ENCODE peak calls at places on chromosomes 13 and 19, in nine cellular contexts. W, Y, B, K, M, U, N, O and J are unnamed samples.

GRCh38 chr13:25943081-25943480 is 108.7 kb downstream of the SHISA2 start:
- DNase-seq in M (no peak), B (no peak), W (no peak), U (no peak), N (no peak), K (no peak), Y (no peak), O (no peak), J (no peak)

GRCh38 chr13:74061939-74062595 is 72.1 kb downstream of the KLF12 start:
- DNase-seq in K (no peak), B (peak; percentile 63), N (peak; percentile 50), O (no peak), Y (peak; percentile 18), U (no peak), W (no peak), M (peak; percentile 80), J (peak; percentile 30)

GRCh38 chr13:21020176-21020575 is 41.2 kb downstream of the LATS2 start:
- DNase-seq in N (no peak), M (no peak), B (no peak), K (no peak), Y (no peak), U (no peak), O (no peak), W (no peak), J (no peak)

GRCh38 chr13:104105418-104106355 is 1039.5 kb upstream of the SLC10A2 start:
- DNase-seq in U (no peak), Y (no peak), N (no peak), B (no peak), M (no peak), O (no peak), W (no peak), K (no peak), J (no peak)

GRCh38 chr13:109376936-109377335 is 409.4 kb downstream of the IRS2 start:
- DNase-seq in O (no peak), U (peak; percentile 9), W (no peak), B (no peak), Y (no peak), M (no peak), K (no peak), N (no peak), J (no peak)

GRCh38 chr13:54194233-54195024 is 1165.8 kb downstream of the OLFM4 start:
- DNase-seq in K (no peak), M (no peak), U (peak; percentile 71), N (no peak), O (no peak), B (no peak), W (no peak), Y (no peak), J (no peak)

GRCh38 chr19:40521276-40521675 is 54.5 kb downstream of the SPTBN4 start:
- DNase-seq in W (no peak), U (peak; percentile 64), B (peak; percentile 44), M (peak; percentile 34), Y (no peak), K (no peak), N (no peak), O (no peak), J (peak; percentile 40)

GRCh38 chr13:44132710-44133109 is 240.9 kb upstream of the SERP2 start:
- DNase-seq in Y (no peak), M (peak; percentile 75), W (peak; percentile 63), O (no peak), B (peak; percentile 73), N (peak; percentile 71), K (no peak), U (no peak), J (peak; percentile 43)

GRCh38 chr13:98658131-98658530 is 81.2 kb upstream of the STK24 start:
- DNase-seq in U (peak; percentile 30), M (peak; percentile 13), O (no peak), N (no peak), W (no peak), B (peak; percentile 34), K (no peak), Y (no peak), J (no peak)

GRCh38 chr19:30682576-30683536 is 310.7 kb downstream of the ZNF536 start:
- DNase-seq in M (peak; percentile 81), O (peak; percentile 36), Y (peak; percentile 16), U (peak; percentile 64), K (peak; percentile 72), B (peak; percentile 92), W (peak; percentile 49), N (peak; percentile 64), J (peak; percentile 63)

GRCh38 chr13:51895906-51896888 is 34.4 kb downstream of the CCDC70 start:
- DNase-seq in W (peak; percentile 8), M (peak; percentile 77), B (peak; percentile 56), Y (peak; percentile 2), K (peak; percentile 58), N (peak; percentile 31), O (peak; percentile 43), U (peak; percentile 73), J (peak; percentile 58)

GRCh38 chr19:32650671-32651070 is 24.3 kb downstream of the ANKRD27 start:
- DNase-seq in B (no peak), M (no peak), K (no peak), N (no peak), Y (no peak), W (no peak), U (no peak), O (no peak), J (no peak)